ENCODE peak calls at places on chromosome 22, in five cellular contexts. N, B, O, L and C are unnamed samples. For H3K4me1, the result is how much of the 10 kb centered on the place peaks cover.

GRCh38 chr22:31087744-31088215 is 6.7 kb downstream of the SMTN start:
- DNase-seq in L (no peak), N (no peak), O (no peak), B (peak), C (no peak)

GRCh38 chr22:32475428-32476010 is 908 bp downstream of the FBXO7 start:
- DNase-seq in N (no peak), L (peak), B (peak), O (no peak), C (peak)

GRCh38 chr22:47835726-47836125 is 1073.3 kb downstream of the TBC1D22A start:
- DNase-seq in N (peak), L (no peak), O (peak), B (no peak), C (no peak)

GRCh38 chr22:24727218-24727851 is 47.2 kb downstream of the PIWIL3 start:
- DNase-seq in O (peak), L (no peak), N (peak), B (no peak), C (no peak)

GRCh38 chr22:29385748-29386147 is 2.6 kb downstream of the AP1B1 start:
- DNase-seq in B (no peak), O (no peak), L (no peak), N (no peak), C (no peak)

GRCh38 chr22:27534720-27535125 is 266.8 kb downstream of the MN1 start:
- DNase-seq in L (no peak), O (no peak), B (no peak), N (peak), C (no peak)

GRCh38 chr22:38062782-38063181 is 5.6 kb downstream of the PICK1 start:
- DNase-seq in O (no peak), B (no peak), N (no peak), L (no peak), C (no peak)

GRCh38 chr22:28398355-28398754 is 281.3 kb downstream of the TTC28 start:
- DNase-seq in N (no peak), B (no peak), L (no peak), O (no peak), C (no peak)

GRCh38 chr22:22959147-22959827 is 71.7 kb downstream of the IGLL5 start:
- DNase-seq in L (peak), N (peak), B (peak), O (peak), C (peak)

GRCh38 chr22:23514317-23515038 is 65.6 kb downstream of the IGLL1 start:
- DNase-seq in L (no peak), N (no peak), O (no peak), B (no peak), C (no peak)

GRCh38 chr22:37179622-37180420 is 8.2 kb downstream of the C1QTNF6 start:
- DNase-seq in B (no peak), N (no peak), L (no peak), O (no peak), C (no peak)

GRCh38 chr22:29478326-29479276 is 1.4 kb upstream of the NEFH start:
- DNase-seq in O (no peak), L (peak), B (peak), N (no peak), C (no peak)

GRCh38 chr22:24894998-24895397 is 51.5 kb downstream of the LHFPL7 start:
- DNase-seq in B (peak), L (no peak), N (no peak), O (peak), C (peak)

GRCh38 chr22:23113847-23114720 is 27.7 kb downstream of the RSPH14 start:
- DNase-seq in N (no peak), O (no peak), L (no peak), B (no peak), C (no peak)

GRCh38 chr22:47035443-47035881 is 273.0 kb downstream of the TBC1D22A start:
- DNase-seq in B (no peak), N (no peak), L (no peak), O (no peak), C (no peak)

GRCh38 chr22:27405672-27406388 is 395.7 kb downstream of the MN1 start:
- DNase-seq in N (peak), B (peak), L (peak), O (peak), C (peak)

GRCh38 chr22:18091916-18092526 is 14.2 kb downstream of the PEX26 start:
- DNase-seq in O (peak), N (peak), B (peak), L (no peak), C (peak)

GRCh38 chr22:28978158-28978557 is 83.5 kb downstream of the C22orf31 start:
- DNase-seq in B (peak), N (peak), L (no peak), O (peak), C (peak)

GRCh38 chr22:33180371-33180770 is 122.2 kb upstream of the SYN3 start:
- DNase-seq in O (no peak), N (no peak), B (no peak), L (no peak), C (no peak)

GRCh38 chr22:38305481-38306448 is 11.5 kb downstream of the CSNK1E start:
- DNase-seq in N (peak), L (peak), B (no peak), O (peak), C (no peak)

GRCh38 chr22:27985323-27986275 is 66.5 kb upstream of the PITPNB start:
- DNase-seq in N (no peak), O (no peak), L (no peak), B (no peak), C (no peak)

GRCh38 chr22:23376256-23376655 is 195.9 kb downstream of the BCR start:
- DNase-seq in O (peak), L (no peak), N (no peak), B (no peak), C (no peak)

GRCh38 chr22:38080847-38081635 is 2.9 kb downstream of the SLC16A8 start:
- DNase-seq in L (peak), N (peak), B (no peak), O (no peak), C (peak)

GRCh38 chr22:24730864-24731263 is 43.7 kb downstream of the PIWIL3 start:
- DNase-seq in N (no peak), B (no peak), L (peak), O (no peak), C (no peak)

GRCh38 chr22:37230673-37231405 is 13.2 kb downstream of the RAC2 start:
- DNase-seq in B (no peak), L (no peak), N (no peak), O (no peak), C (no peak)

GRCh38 chr22:31215018-31215535 is 3.0 kb downstream of the LIMK2 start:
- DNase-seq in L (no peak), N (no peak), B (no peak), O (no peak), C (no peak)

GRCh38 chr22:37808294-37808657 is 542 bp downstream of the GCAT start:
- DNase-seq in L (no peak), B (no peak), O (peak), N (peak), C (no peak)

GRCh38 chr22:38745676-38746460 is 9.9 kb downstream of the SUN2 start:
- DNase-seq in L (no peak), B (no peak), N (no peak), O (no peak), C (no peak)

GRCh38 chr22:26367402-26368245 is 61.4 kb upstream of the ASPHD2 start:
- DNase-seq in B (no peak), N (peak), L (peak), O (peak), C (no peak)

GRCh38 chr22:36738416-36739020 is 35.0 kb upstream of the CACNG2 start:
- DNase-seq in N (no peak), B (peak), L (no peak), O (no peak), C (no peak)

GRCh38 chr22:33515733-33516297 is 404.5 kb downstream of the LARGE1 start:
- DNase-seq in B (no peak), N (no peak), L (no peak), O (no peak), C (peak)

GRCh38 chr22:19802001-19802880 is 41.7 kb downstream of the TBX1 start:
- DNase-seq in B (no peak), O (no peak), N (no peak), L (no peak), C (peak)

GRCh38 chr22:21447694-21448402 is 19.3 kb upstream of the TMEM191C start:
- DNase-seq in N (no peak), B (peak), L (peak), O (no peak), C (no peak)

GRCh38 chr22:23383491-23384450 is 196.3 kb downstream of the IGLL1 start:
- DNase-seq in B (no peak), O (no peak), N (no peak), L (peak), C (no peak)

GRCh38 chr22:16866167-16866566 is 41.0 kb upstream of the XKR3 start:
- DNase-seq in L (no peak), O (no peak), B (peak), N (no peak), C (no peak)

GRCh38 chr22:37054078-37054440 is 2.5 kb downstream of the KCTD17 start:
- DNase-seq in N (no peak), O (no peak), B (no peak), L (no peak), C (no peak)

GRCh38 chr22:26476705-26477340 is 6.8 kb downstream of the HPS4 start:
- DNase-seq in B (no peak), O (no peak), L (no peak), N (peak), C (no peak)

GRCh38 chr22:24807284-24807950 is 1.4 kb downstream of the SGSM1 start:
- DNase-seq in O (no peak), L (peak), N (no peak), B (peak), C (peak)

GRCh38 chr22:22748297-22748743 is 103.9 kb downstream of the GGTLC2 start:
- DNase-seq in O (peak), B (peak), L (peak), N (peak), C (no peak)

GRCh38 chr22:45321827-45322226 is 12.1 kb downstream of the FAM118A start:
- DNase-seq in N (no peak), L (no peak), O (no peak), B (no peak), C (no peak)
- H3K4me1 ChIP-seq in N (under half), L (under half), O (under half), B (under half), C (half or more)

GRCh38 chr22:42280836-42281235 is 10.4 kb upstream of the TCF20 start:
- DNase-seq in L (no peak), N (no peak), O (no peak), B (no peak), C (peak)
- H3K4me3 ChIP-seq in L (no peak), N (no peak), O (no peak), B (no peak), C (no peak)

GRCh38 chr22:45731798-45732495 is 60.3 kb downstream of the ATXN10 start:
- DNase-seq in N (peak), L (peak), B (no peak), O (peak), C (no peak)
- TF ChIP-seq CTCF in N (peak), L (peak), B (peak), O (peak), C (peak)

GRCh38 chr22:40212126-40212525 is 34.4 kb downstream of the TNRC6B start:
- DNase-seq in N (no peak), O (no peak), B (no peak), L (no peak), C (no peak)

GRCh38 chr22:40209945-40210485 is 32.3 kb downstream of the TNRC6B start:
- DNase-seq in B (no peak), O (no peak), L (no peak), N (no peak), C (no peak)

GRCh38 chr22:40210814-40211213 is 33.1 kb downstream of the TNRC6B start:
- DNase-seq in B (no peak), L (no peak), O (no peak), N (no peak), C (no peak)

GRCh38 chr22:40213478-40213877 is 35.8 kb downstream of the TNRC6B start:
- DNase-seq in N (no peak), O (no peak), B (no peak), L (no peak), C (no peak)

DNA sequence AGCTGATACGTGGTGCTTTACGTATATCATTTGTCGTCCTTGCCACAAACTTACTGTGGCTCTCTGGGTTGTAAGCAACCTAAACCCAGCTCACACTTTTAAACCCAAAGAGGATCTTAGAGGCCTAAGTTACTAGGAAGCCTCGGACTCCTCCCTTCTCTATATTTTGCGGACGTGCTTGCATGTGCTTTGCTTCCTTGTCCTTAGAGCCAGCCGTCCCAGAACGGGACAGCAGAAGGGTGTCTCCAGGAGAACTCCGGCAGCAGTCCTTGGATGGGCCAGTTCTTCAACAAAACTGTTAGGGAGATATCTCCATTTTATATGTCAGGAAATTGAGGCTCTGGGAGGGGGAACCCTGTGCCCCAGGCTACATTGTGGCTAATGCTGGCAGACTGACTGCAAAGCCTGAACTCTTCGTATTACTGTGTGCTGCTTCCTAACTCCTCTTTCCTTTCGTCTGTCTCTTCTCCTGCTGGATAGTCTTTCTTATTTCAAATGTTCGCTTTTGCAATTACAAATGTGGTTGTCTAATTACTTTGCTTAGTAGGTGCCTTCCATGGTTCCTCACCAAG is 33.8 kb downstream of the TNRC6B start:
- DNase-seq in B (no peak), L (no peak), N (no peak), O (no peak), C (no peak)
- H3K4me1 ChIP-seq in B (under half), L (under half), N (under half), O (under half), C (half or more)

GRCh38 chr22:43399980-43400358 is 11.8 kb upstream of the MPPED1 start:
- DNase-seq in N (no peak), B (no peak), O (no peak), L (no peak), C (no peak)
- H3K4me3 ChIP-seq in N (no peak), B (no peak), O (no peak), L (no peak), C (no peak)

DNA sequence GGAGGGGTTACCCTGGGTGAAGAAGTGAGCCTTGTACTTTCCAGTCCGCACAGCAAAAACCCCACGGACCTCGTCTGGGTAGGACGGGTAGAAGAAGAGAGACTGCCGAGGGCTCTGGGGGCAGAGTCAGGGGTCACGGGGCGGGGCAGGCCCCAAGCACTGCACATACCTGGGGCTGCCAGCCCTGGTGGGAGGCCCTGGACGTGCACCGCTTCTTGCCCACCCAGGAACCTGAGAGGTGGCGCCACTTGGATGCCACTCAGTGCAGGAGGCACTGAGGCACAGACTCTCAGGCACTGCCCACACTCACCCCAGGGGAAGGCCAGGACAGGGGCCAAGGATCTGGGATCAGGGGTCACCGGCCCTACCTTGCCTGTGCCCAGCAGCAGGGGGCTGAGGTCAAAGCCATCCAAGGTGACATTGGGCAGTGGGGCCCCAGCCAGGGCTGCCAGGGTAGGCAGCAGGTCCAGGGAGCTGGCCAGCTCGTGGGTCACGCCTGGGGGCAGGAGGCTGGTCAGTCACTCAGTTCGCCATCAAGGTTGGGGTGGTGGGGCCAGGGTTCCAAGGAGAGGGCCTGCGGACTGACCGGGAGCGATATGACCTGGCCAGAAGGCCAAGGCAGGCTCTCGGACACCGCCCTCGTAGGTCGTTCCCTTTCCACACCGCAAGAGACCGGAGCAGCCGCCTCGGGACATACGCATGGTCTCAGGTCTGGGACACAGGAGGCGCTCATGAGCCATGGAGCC is 2.2 kb downstream of the ARSA start:
- DNase-seq in N (no peak), B (no peak), O (no peak), L (peak), C (no peak)
- TF ChIP-seq CTCF in N (peak), B (no peak), O (peak), L (peak), C (peak)